ENCODE peak calls at places on chromosomes 3 and 15, in five cellular contexts. B is NB4, J is A549, P is adrenal gland, A is GM12892. U is an unnamed sample.
A peak's percentile ranks its signal among the peaks of the same experiment; 100 is the strongest.

GRCh38 chr3:115627180-115628074 is 4.1 kb downstream of the GAP43 start:
- DNase-seq in B (no peak), J (no peak), P (no peak), A (no peak), U (no peak)

GRCh38 chr3:180223268-180223667 is 186.5 kb upstream of the PEX5L start:
- DNase-seq in B (no peak), J (no peak), P (no peak), A (no peak), U (no peak)

GRCh38 chr3:54274607-54275006 is 152.3 kb downstream of the CACNA2D3 start:
- DNase-seq in B (no peak), J (no peak), P (no peak), A (no peak), U (no peak)

GRCh38 chr3:41026394-41027177 is 172.7 kb upstream of the CTNNB1 start:
- DNase-seq in B (peak; percentile 7), J (peak; percentile 11), P (peak; percentile 86), A (no peak), U (peak; percentile 50)

GRCh38 chr15:70358871-70359647 is 261.3 kb upstream of the TLE3 start:
- DNase-seq in B (no peak), J (no peak), P (no peak), A (no peak), U (no peak)

GRCh38 chr15:78418239-78418638 is 19.8 kb upstream of the IREB2 start:
- DNase-seq in B (no peak), J (no peak), P (no peak), A (no peak), U (no peak)

GRCh38 chr3:14403636-14404395 is 1.4 kb downstream of the SLC6A6 start:
- DNase-seq in B (peak; percentile 57), J (no peak), P (peak; percentile 69), A (no peak), U (no peak)

GRCh38 chr3:189674249-189674913 is 43.2 kb downstream of the TP63 start:
- DNase-seq in B (no peak), J (no peak), P (no peak), A (no peak), U (no peak)

GRCh38 chr3:64188810-64189560 is 36.3 kb downstream of the PRICKLE2 start:
- DNase-seq in B (no peak), J (peak; percentile 66), P (no peak), A (no peak), U (no peak)

GRCh38 chr15:69679623-69680228 is 227.1 kb downstream of the RPLP1 start:
- DNase-seq in B (peak; percentile 25), J (no peak), P (no peak), A (peak; percentile 34), U (no peak)

GRCh38 chr3:71581451-71581980 is 2.0 kb downstream of the FOXP1 start:
- DNase-seq in B (peak; percentile 73), J (no peak), P (peak; percentile 31), A (no peak), U (peak; percentile 37)

GRCh38 chr3:71581981-71582611 is 1.4 kb downstream of the FOXP1 start:
- DNase-seq in B (peak; percentile 95), J (no peak), P (peak; percentile 53), A (no peak), U (peak; percentile 56)

GRCh38 chr3:71584216-71585061 is 911 bp upstream of the FOXP1 start:
- DNase-seq in B (peak; percentile 82), J (no peak), P (peak; percentile 43), A (no peak), U (peak; percentile 67)

GRCh38 chr3:71583569-71584215 is at the start of gene FOXP1:
- DNase-seq in B (peak; percentile 84), J (no peak), P (peak; percentile 82), A (no peak), U (peak; percentile 93)

DNA sequence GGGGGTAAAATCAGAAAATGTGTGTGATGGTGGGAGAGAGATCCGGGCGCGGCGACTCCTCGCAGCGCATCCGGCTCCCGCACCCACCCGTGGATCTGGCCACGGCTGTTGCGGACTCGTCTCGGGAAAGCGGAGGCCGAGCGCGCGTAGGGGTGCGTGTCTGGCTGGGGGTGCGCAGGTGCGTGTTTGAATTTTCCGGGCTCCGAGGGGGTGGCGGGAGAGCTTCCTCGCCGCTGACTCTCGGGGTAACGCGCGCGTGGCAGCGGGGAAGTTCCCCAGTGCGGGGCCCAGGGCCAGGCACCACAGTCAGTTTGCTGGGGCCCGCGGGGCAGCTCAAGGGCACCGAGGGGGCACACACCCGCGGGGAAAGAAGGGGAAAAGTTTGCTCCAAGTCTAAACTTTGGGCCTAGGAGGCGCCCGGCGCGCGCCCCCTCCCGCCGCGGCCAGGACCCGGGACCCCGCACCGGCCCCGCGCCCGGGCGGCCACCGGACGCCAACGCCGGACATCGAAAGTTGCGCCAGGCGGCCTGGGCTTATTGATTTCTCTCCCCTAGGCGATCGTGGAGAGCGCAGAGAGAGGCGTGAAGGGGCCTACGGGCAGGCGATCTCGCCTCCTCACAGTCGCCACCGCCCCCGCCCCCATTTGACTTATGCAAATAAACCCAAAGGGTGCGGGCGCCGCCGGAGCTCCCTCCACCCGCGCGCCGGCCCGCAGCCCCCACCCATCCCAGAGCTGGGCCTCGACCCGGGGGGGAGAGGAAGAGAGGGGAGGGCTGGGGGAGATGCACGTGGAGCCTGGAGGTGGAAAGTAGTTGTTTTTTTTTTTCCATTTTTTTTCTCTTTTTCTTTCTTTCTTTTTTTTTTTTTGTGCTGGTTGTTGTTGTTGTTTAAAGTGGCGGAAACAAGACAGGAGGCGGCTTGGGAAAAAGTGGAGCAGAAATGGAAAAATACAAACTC is 638 bp downstream of the FOXP1 start:
- DNase-seq in B (peak; percentile 92), J (no peak), P (peak; percentile 69), A (no peak), U (peak; percentile 85)
- TF ChIP-seq POLR2A in B (no peak), J (no peak), P (no peak), A (no peak), U (no peak)

GRCh38 chr3:108564564-108564963 is 24.7 kb downstream of the CIP2A start:
- DNase-seq in B (no peak), J (no peak), P (no peak), A (no peak), U (no peak)
- TF ChIP-seq POLR2A in B (no peak), J (no peak), P (no peak), A (no peak), U (no peak)

DNA sequence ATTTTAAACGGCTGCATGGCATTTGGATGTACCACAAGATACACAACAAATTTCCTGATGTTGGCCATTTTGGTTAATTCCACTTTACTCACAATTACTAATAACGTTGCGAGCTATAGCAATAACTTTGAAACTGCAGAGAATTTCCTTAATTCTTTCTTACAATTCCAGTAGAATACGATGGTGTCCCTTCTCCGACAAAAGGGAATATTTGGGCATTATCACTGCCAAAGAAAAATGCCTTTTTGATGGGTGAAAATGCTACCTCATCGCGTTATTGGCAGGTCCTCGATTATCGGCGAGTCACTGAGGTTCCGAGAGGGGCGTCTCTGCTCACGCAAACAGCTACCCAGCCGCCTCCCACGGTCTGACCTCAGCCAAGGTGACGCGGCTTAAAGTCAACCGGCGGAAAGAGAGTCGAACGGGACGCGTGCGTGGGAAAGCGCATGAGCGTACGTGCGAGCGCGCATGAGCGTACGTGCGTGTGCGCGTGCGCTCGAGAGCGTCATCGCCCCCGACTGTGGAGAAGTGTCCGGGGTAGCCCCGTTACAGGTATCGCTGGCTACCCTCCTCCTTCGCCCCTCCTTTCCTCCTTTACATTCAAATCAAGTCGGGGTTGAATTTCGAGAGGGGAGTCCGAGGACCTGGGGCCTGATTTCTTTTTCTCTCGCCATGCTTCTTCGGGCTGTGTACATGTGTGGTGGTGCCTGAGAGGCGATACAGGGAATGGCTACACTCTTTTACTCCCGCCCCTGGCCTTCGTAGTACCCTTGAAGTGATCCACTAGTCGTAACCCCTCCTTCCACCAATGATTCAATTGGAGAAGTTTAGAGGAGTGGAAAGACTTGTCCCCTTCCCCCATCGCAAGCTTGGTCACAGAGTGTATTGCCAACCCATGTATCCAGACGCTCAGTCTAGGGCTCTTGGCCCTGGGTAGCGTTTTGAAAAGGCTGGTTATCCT is at the start of gene OXSM:
- DNase-seq in B (peak; percentile 96), J (peak; percentile 93), P (peak; percentile 94), A (peak; percentile 66), U (peak; percentile 97)
- TF ChIP-seq POLR2A in B (peak; percentile 95), J (peak; percentile 94), P (peak; percentile 71), A (peak; percentile 88), U (peak; percentile 94)

GRCh38 chr15:96160269-96160668 is 170.2 kb upstream of the NR2F2 start:
- DNase-seq in B (no peak), J (no peak), P (peak; percentile 21), A (no peak), U (no peak)
- TF ChIP-seq POLR2A in B (no peak), J (no peak), P (no peak), A (no peak), U (no peak)

GRCh38 chr3:46947981-46948791 is 28.4 kb downstream of the CCDC12 start:
- DNase-seq in B (peak; percentile 88), J (peak; percentile 55), P (peak; percentile 75), A (no peak), U (peak; percentile 77)
- TF ChIP-seq POLR2A in B (no peak), J (no peak), P (no peak), A (no peak), U (peak; percentile 35)

GRCh38 chr3:122003596-122003995 is 18.5 kb downstream of the ILDR1 start:
- DNase-seq in B (no peak), J (no peak), P (no peak), A (no peak), U (no peak)
- TF ChIP-seq POLR2A in B (no peak), J (no peak), P (no peak), A (no peak), U (no peak)

GRCh38 chr3:9944271-9944670 is 7.9 kb downstream of the PRRT3 start:
- DNase-seq in B (no peak), J (no peak), P (no peak), A (no peak), U (no peak)

GRCh38 chr3:9945358-9945757 is 6.8 kb downstream of the PRRT3 start:
- DNase-seq in B (no peak), J (no peak), P (no peak), A (no peak), U (no peak)

GRCh38 chr3:9948586-9948985 is 3.6 kb downstream of the PRRT3 start:
- DNase-seq in B (no peak), J (no peak), P (no peak), A (no peak), U (no peak)

GRCh38 chr3:9947025-9947995 is 4.9 kb downstream of the PRRT3 start:
- DNase-seq in B (no peak), J (peak; percentile 87), P (peak; percentile 81), A (no peak), U (peak; percentile 33)

DNA sequence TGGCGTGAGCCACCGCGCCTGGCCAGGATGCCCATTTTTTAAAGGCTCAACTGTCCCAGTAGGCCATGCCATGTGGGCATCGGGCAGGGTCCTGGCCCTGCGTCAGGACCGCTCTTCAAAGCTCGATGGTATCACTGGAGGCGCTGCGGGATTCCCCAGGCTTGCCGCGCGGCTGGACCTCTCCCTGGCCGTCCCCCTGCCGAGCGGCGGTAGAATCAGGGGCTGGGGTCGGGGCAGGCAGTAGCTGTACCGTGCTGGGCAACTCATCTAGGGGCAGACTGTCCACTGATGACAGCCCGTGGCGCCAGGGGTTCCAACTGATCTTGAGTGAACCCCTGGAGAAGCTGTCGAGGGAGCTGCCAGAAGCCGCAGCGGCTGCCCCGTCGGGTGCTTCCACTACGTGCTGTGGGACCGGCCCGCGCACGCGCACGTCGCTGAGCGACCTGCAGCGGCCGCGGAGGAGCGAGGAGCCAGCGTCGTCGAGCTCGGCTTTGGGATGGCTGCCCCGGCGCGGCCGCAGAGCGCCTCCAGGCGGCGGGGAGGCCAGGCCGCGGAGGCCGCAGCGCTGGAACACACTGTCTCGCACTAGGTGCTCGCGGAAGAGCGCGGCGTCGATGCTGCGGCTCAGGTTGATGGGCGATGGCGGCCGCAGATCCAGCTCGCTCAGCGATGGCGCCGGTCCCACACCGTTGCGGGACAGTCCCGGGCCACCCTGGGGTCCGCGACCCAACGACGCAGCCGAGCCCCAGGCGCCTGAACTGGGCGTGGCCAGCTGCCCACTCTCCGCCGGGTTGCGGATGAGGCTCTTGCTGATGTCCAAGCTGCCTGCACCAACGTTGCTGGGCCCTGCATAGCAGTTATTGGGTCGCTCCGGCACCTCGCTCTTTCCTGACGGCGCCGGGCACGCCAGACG is 5.8 kb downstream of the PRRT3 start:
- DNase-seq in B (peak; percentile 94), J (peak; percentile 89), P (peak; percentile 87), A (no peak), U (peak; percentile 93)
- TF ChIP-seq POLR2A in B (peak; percentile 72), J (peak; percentile 70), P (peak; percentile 39), A (no peak), U (peak; percentile 65)

U was measured in erythroblast.